ENCODE peak calls at places on chromosomes 5 and 9, in five cellular contexts. X is substantia nigra, J is T-cell, Z is NCI-H2171, C is HFFc6. H is an unnamed sample.

GRCh38 chr9:93004561-93004960 is 53.9 kb upstream of the SUSD3 start:
- DNase-seq in X (no peak), J (no peak), Z (no peak), C (no peak), H (no peak)

GRCh38 chr5:132753135-132753987 is 6.1 kb downstream of the CCNI2 start:
- DNase-seq in X (peak), J (no peak), Z (no peak), C (no peak), H (no peak)

GRCh38 chr9:25177858-25178257 is 500.4 kb downstream of the TUSC1 start:
- DNase-seq in X (no peak), J (no peak), Z (no peak), C (no peak), H (no peak)

GRCh38 chr9:126788046-126788445 is 16.8 kb upstream of the ZBTB43 start:
- DNase-seq in X (no peak), J (no peak), Z (no peak), C (no peak), H (no peak)

GRCh38 chr9:90808890-90809685 is 7.5 kb downstream of the SYK start:
- DNase-seq in X (no peak), J (no peak), Z (no peak), C (no peak), H (no peak)

GRCh38 chr9:13383216-13383615 is 103.7 kb upstream of the MPDZ start:
- DNase-seq in X (no peak), J (no peak), Z (no peak), C (no peak), H (no peak)

GRCh38 chr5:111997308-111998159 is 240.5 kb upstream of the NREP start:
- DNase-seq in X (no peak), J (no peak), Z (no peak), C (peak), H (no peak)

GRCh38 chr5:160903076-160903475 is 51.1 kb upstream of the ATP10B start:
- DNase-seq in X (no peak), J (no peak), Z (no peak), C (no peak), H (no peak)

GRCh38 chr5:149780043-149780737 is 50.1 kb downstream of the PPARGC1B start:
- DNase-seq in X (no peak), J (no peak), Z (no peak), C (no peak), H (no peak)

GRCh38 chr5:67591491-67591890 is 394.9 kb upstream of the CD180 start:
- DNase-seq in X (peak), J (no peak), Z (no peak), C (no peak), H (no peak)

GRCh38 chr9:79812507-79813261 is 240.9 kb downstream of the TLE4 start:
- DNase-seq in X (no peak), J (no peak), Z (no peak), C (no peak), H (no peak)

GRCh38 chr9:75914936-75915335 is 24.5 kb downstream of the PCSK5 start:
- DNase-seq in X (no peak), J (no peak), Z (no peak), C (no peak), H (no peak)

GRCh38 chr5:103232393-103232999 is 26.1 kb upstream of the MACIR start:
- DNase-seq in X (no peak), J (no peak), Z (no peak), C (peak), H (peak)